ENCODE peak calls at places on chromosomes 12 and 14, in six cellular contexts. P is PC-3; B is body of pancreas; K is foreskin keratinocyte; U is CD8-positive, alpha-beta T cell; O is prostate gland. G is an unnamed sample.

GRCh38 chr14:106556665-106557289 is 1030.4 kb downstream of the TMEM121 start:
- DNase-seq in P (peak), B (peak), K (no peak), U (peak), O (peak), G (peak)

GRCh38 chr12:52271157-52271556 is 3.3 kb upstream of the KRT86 start:
- DNase-seq in P (no peak), B (no peak), K (no peak), U (no peak), O (no peak), G (no peak)

GRCh38 chr12:107336705-107337104 is 243.4 kb upstream of the CRY1 start:
- DNase-seq in P (no peak), B (no peak), K (no peak), U (no peak), O (no peak), G (no peak)

GRCh38 chr12:46384451-46385301 is 12.1 kb upstream of the SLC38A2 start:
- DNase-seq in P (peak), B (no peak), K (peak), U (no peak), O (no peak), G (no peak)

GRCh38 chr12:47396902-47397663 is 308.7 kb downstream of the RPAP3 start:
- DNase-seq in P (no peak), B (no peak), K (no peak), U (no peak), O (no peak), G (no peak)

GRCh38 chr14:28911521-28911920 is 144.9 kb downstream of the FOXG1 start:
- DNase-seq in P (no peak), B (no peak), K (no peak), U (no peak), O (no peak), G (no peak)

GRCh38 chr12:97386133-97386581 is 76.4 kb upstream of the RMST start:
- DNase-seq in P (no peak), B (no peak), K (no peak), U (no peak), O (no peak), G (no peak)

GRCh38 chr12:22858849-22859569 is 234.0 kb downstream of the ETNK1 start:
- DNase-seq in P (peak), B (no peak), K (peak), U (no peak), O (no peak), G (no peak)

GRCh38 chr12:51793201-51793600 is 55.3 kb downstream of the FIGNL2 start:
- DNase-seq in P (peak), B (no peak), K (peak), U (no peak), O (no peak), G (no peak)

GRCh38 chr12:32390572-32391219 is 8.7 kb upstream of the FGD4 start:
- DNase-seq in P (no peak), B (peak), K (peak), U (no peak), O (no peak), G (no peak)

GRCh38 chr14:97978336-97978735 is 1181.2 kb downstream of the VRK1 start:
- DNase-seq in P (peak), B (peak), K (peak), U (peak), O (peak), G (peak)

GRCh38 chr14:24212924-24213865 is at the start of gene CHMP4A:
- DNase-seq in P (peak), B (peak), K (peak), U (peak), O (peak), G (peak)

GRCh38 chr12:71848212-71848611 is 8.7 kb downstream of the TBC1D15 start:
- DNase-seq in P (peak), B (no peak), K (peak), U (no peak), O (no peak), G (no peak)

GRCh38 chr12:19572920-19573558 is 133.7 kb downstream of the AEBP2 start:
- DNase-seq in P (peak), B (peak), K (peak), U (no peak), O (no peak), G (peak)

GRCh38 chr12:68391905-68392304 is 59.7 kb upstream of the MDM1 start:
- DNase-seq in P (no peak), B (no peak), K (no peak), U (no peak), O (no peak), G (no peak)

GRCh38 chr12:11967356-11968040 is 103.2 kb upstream of the BCL2L14 start:
- DNase-seq in P (peak), B (no peak), K (no peak), U (no peak), O (peak), G (no peak)

GRCh38 chr14:91354979-91355685 is 62.5 kb downstream of the CCDC88C start:
- DNase-seq in P (no peak), B (no peak), K (no peak), U (no peak), O (no peak), G (peak)

GRCh38 chr12:12774791-12775190 is 10.7 kb upstream of the APOLD1 start:
- DNase-seq in P (no peak), B (no peak), K (no peak), U (no peak), O (peak), G (no peak)

GRCh38 chr12:77189463-77189862 is 124.1 kb upstream of the E2F7 start:
- DNase-seq in P (no peak), B (no peak), K (peak), U (no peak), O (no peak), G (peak)

GRCh38 chr12:129839679-129840078 is 64.1 kb downstream of the TMEM132D start:
- DNase-seq in P (no peak), B (no peak), K (no peak), U (no peak), O (no peak), G (no peak)

GRCh38 chr12:11685716-11686115 is 36.2 kb downstream of the ETV6 start:
- DNase-seq in P (no peak), B (no peak), K (no peak), U (no peak), O (no peak), G (no peak)

GRCh38 chr12:40017488-40017887 is 88.4 kb downstream of the SLC2A13 start:
- DNase-seq in P (no peak), B (no peak), K (no peak), U (no peak), O (no peak), G (no peak)

GRCh38 chr14:103854822-103855733 is 7.7 kb upstream of the PPP1R13B start:
- DNase-seq in P (peak), B (peak), K (no peak), U (no peak), O (peak), G (peak)

GRCh38 chr12:87818416-87818815 is 210.8 kb downstream of the C12orf50 start:
- DNase-seq in P (no peak), B (no peak), K (no peak), U (no peak), O (no peak), G (no peak)
- H3K27ac ChIP-seq in P (no peak), B (no peak), K (no peak), U (no peak), O (no peak), G (no peak)

GRCh38 chr12:120346681-120347080 is 19.1 kb upstream of the PLA2G1B start:
- DNase-seq in P (peak), B (no peak), K (no peak), U (no peak), O (no peak), G (no peak)
- TF ChIP-seq CTCF in P (peak), B (no peak), K (no peak), U (no peak), O (no peak), G (no peak)

DNA sequence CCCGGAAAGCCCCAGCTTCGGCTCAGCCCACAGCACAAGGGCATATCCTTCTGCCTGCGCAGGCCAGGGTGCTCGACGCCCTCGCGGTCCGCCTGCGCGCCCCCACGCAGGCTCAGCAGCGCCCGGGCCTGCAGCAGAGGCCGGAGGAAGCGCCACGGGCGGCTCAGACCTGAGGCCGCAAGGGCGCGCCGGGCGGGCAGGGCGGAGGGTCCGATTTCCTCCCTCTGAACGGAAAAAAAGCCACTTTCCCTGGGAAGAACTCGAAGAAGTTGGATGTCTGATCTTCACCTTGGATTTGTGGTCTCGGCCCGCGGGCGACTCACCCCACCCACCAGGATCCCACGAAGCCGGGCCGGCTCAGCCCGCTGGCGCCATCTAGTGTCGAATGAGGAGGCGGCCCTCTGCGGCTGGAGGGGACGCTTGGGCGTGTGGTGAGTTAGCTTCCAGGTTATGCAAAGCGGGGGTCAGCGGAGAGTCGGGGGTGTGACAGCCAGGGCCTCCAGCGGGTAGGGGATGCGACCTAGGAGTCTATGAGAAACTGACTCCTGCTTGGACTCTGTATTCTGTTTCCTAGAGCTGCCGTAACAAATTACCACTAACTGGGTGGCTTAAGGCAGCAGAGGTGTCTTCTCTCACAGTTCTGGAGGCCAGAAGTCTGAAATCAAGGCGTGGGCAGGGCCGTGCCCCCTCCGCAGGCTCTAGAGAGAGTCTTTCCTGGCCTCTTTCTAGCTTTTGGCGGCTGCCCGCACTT is 40.0 kb upstream of the SRSF5 start:
- DNase-seq in P (peak), B (peak), K (peak), U (peak), O (peak), G (peak)
- H3K27ac ChIP-seq in P (no peak), B (no peak), K (no peak), U (no peak), O (peak), G (peak)

DNA sequence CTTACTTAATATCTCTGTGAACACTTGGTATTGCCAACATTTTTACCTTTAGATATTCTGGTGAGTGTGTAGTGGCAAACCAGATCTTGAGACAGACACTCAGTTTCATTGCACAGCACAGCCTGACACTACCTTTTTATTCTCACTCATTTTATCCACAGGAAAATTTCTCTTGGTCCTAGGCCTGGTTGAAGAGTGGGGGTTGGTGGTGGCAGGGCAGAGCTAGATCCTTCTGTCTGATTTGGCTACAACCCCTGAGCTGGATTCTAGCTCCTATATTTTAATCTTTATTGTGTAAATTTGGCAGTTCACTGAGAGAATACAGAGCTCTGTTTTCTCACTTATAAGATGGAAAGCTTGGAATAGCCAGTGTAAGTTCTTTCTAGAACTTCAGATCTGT is 396.9 kb downstream of the LRIG3 start:
- DNase-seq in P (no peak), B (no peak), K (no peak), U (no peak), O (no peak), G (no peak)
- TF ChIP-seq CTCF in P (no peak), B (no peak), K (no peak), U (no peak), O (no peak), G (no peak)

GRCh38 chr14:102215522-102216250 is 76.0 kb downstream of the WDR20 start:
- DNase-seq in P (peak), B (no peak), K (no peak), U (no peak), O (no peak), G (no peak)
- H3K27ac ChIP-seq in P (peak), B (no peak), K (no peak), U (no peak), O (no peak), G (no peak)

DNA sequence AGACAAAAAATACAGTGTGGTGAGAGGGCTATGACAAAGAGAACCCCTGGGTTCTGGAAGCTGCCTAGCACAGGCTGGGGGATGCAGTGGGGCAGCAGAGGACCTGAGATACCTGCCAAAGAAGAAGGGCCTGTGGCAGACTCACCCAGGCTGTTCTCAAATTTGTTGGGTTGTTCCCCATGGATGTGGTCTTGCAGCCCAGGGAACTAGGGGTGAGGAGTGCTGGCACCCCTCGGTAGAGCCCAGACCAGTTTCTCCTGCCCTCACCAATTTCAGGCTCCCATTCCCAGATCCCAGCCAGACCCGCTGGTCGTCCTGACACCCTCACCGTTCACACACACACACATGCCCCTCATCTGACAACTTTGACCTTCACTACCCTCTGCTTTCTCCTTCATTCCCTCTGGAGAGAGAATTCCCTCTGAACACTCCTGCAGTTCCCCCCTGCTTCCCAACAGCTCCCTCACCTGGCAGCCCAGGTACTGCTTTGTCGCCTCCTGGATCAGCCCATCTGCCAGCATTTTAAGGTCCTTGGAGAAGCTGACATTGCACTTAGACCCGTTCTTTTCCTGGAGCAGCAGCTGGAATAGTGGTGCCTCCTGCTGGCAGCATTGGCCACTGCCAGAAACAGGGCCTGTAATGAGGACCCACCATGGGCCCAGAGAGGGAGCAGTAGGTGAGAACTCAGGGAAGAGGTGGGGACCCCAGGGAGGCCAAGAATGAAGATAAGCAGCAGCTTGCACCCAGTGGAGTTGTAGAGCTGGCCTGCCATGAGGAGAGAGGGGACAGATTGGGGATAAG is 5.9 kb upstream of the GDF11 start:
- DNase-seq in P (peak), B (peak), K (peak), U (peak), O (peak), G (peak)
- TF ChIP-seq CTCF in P (peak), B (peak), K (peak), U (peak), O (peak), G (peak)

GRCh38 chr14:52547027-52547426 is 5.3 kb downstream of the TXNDC16 start:
- DNase-seq in P (no peak), B (no peak), K (no peak), U (no peak), O (no peak), G (no peak)
- H3K27ac ChIP-seq in P (no peak), B (no peak), K (no peak), U (no peak), O (peak), G (no peak)

G was measured in WERI-Rb-1.